ENCODE peak calls at places on chromosomes 16 and 17, in ten cellular contexts. P, M, F, X, Z, C, Q, I, W and E are unnamed samples.

GRCh38 chr16:89506791-89507191 is 1.4 kb upstream of the SPG7 start:
- DNase-seq in P (no peak), M (no peak), F (no peak), X (no peak), Z (no peak), C (no peak), Q (no peak), I (no peak), W (no peak), E (no peak)

GRCh38 chr17:17886747-17887146 is 50.0 kb upstream of the SREBF1 start:
- DNase-seq in P (no peak), M (no peak), F (no peak), X (no peak), Z (peak; percentile 62), C (no peak), Q (peak; percentile 10), I (no peak), W (no peak), E (no peak)

GRCh38 chr17:72580321-72581127 is 459.7 kb downstream of the SOX9 start:
- DNase-seq in P (no peak), M (no peak), F (no peak), X (peak; percentile 86), Z (no peak), C (peak; percentile 53), Q (no peak), I (no peak), W (no peak), E (no peak)

GRCh38 chr16:88739139-88739974 is 33.1 kb downstream of the CTU2 start:
- DNase-seq in P (no peak), M (no peak), F (no peak), X (no peak), Z (no peak), C (no peak), Q (no peak), I (no peak), W (no peak), E (no peak)

GRCh38 chr17:76996741-76997694 is 128.8 kb downstream of the MGAT5B start:
- DNase-seq in P (no peak), M (no peak), F (no peak), X (no peak), Z (no peak), C (no peak), Q (no peak), I (no peak), W (no peak), E (no peak)

GRCh38 chr17:49022391-49022941 is 25.3 kb downstream of the IGF2BP1 start:
- DNase-seq in P (peak; percentile 58), M (peak; percentile 34), F (no peak), X (peak; percentile 99), Z (no peak), C (no peak), Q (no peak), I (peak; percentile 59), W (no peak), E (no peak)

GRCh38 chr17:39688475-39688835 is 598 bp upstream of the PGAP3 start:
- DNase-seq in P (no peak), M (no peak), F (no peak), X (no peak), Z (no peak), C (no peak), Q (no peak), I (peak; percentile 13), W (no peak), E (no peak)

GRCh38 chr16:2205104-2205966 is at the start of gene MLST8:
- DNase-seq in P (peak; percentile 56), M (no peak), F (peak; percentile 71), X (peak; percentile 71), Z (peak; percentile 81), C (peak; percentile 83), Q (peak; percentile 81), I (peak; percentile 87), W (peak; percentile 88), E (peak; percentile 49)

GRCh38 chr16:3637371-3637923 is 17.0 kb upstream of the DNASE1 start:
- DNase-seq in P (no peak), M (no peak), F (no peak), X (peak; percentile 57), Z (no peak), C (peak; percentile 70), Q (no peak), I (no peak), W (no peak), E (no peak)

GRCh38 chr16:23296994-23297393 is 5.1 kb upstream of the SCNN1B start:
- DNase-seq in P (no peak), M (no peak), F (no peak), X (no peak), Z (no peak), C (peak; percentile 48), Q (no peak), I (no peak), W (no peak), E (no peak)

GRCh38 chr17:32206816-32207215 is 58.8 kb upstream of the RHBDL3 start:
- DNase-seq in P (peak; percentile 7), M (peak; percentile 45), F (no peak), X (no peak), Z (no peak), C (no peak), Q (peak; percentile 33), I (peak; percentile 45), W (peak; percentile 73), E (no peak)

GRCh38 chr17:58344047-58344790 is 7.8 kb downstream of the SUPT4H1 start:
- DNase-seq in P (no peak), M (no peak), F (no peak), X (no peak), Z (no peak), C (no peak), Q (no peak), I (no peak), W (no peak), E (no peak)

GRCh38 chr17:32755045-32755805 is 121.7 kb downstream of the MYO1D start:
- DNase-seq in P (peak; percentile 41), M (peak; percentile 41), F (no peak), X (no peak), Z (no peak), C (no peak), Q (peak; percentile 77), I (peak; percentile 78), W (peak; percentile 86), E (peak; percentile 56)

GRCh38 chr17:6279659-6280058 is 155.3 kb downstream of the AIPL1 start:
- DNase-seq in P (no peak), M (no peak), F (no peak), X (peak; percentile 49), Z (no peak), C (peak; percentile 60), Q (no peak), I (no peak), W (no peak), E (no peak)

GRCh38 chr17:41061969-41062368 is 2.1 kb upstream of the KRTAP2-3 start:
- DNase-seq in P (peak; percentile 75), M (peak; percentile 99), F (no peak), X (no peak), Z (no peak), C (no peak), Q (peak; percentile 89), I (peak; percentile 92), W (peak; percentile 47), E (peak; percentile 94)

GRCh38 chr17:58487589-58488427 is at the start of gene HSF5:
- DNase-seq in P (no peak), M (no peak), F (no peak), X (no peak), Z (no peak), C (no peak), Q (no peak), I (no peak), W (peak; percentile 3), E (no peak)

DNA sequence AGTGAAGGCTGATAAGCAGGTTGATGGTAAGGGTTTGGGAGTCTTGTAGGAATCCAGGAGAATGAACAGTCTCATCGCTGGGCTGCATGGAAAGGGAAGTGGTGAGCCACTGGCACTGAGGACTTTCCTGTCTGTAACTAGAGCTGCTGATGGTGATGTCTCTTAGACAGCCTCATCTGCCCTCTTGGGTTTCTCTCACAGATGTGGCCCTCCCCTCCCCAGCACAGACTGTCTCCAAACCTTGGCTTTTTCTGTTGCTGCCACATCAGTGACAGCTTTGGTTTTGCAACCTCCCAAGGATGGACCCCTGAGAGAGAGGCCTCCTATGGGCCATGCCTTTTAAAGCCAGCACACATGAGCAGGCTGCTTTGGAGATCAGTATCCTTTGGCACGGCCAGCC is 16.9 kb downstream of the PLCG2 start:
- DNase-seq in P (no peak), M (no peak), F (no peak), X (no peak), Z (no peak), C (no peak), Q (no peak), I (no peak), W (no peak), E (no peak)
- H3K4me3 ChIP-seq in P (no peak overlapping the region), M (no peak overlapping the region), F (no peak overlapping the region), X (no peak overlapping the region), Z (no peak overlapping the region), C (no peak overlapping the region), Q (no peak overlapping the region), I (no peak overlapping the region), W (no peak overlapping the region), E (no peak overlapping the region)

DNA sequence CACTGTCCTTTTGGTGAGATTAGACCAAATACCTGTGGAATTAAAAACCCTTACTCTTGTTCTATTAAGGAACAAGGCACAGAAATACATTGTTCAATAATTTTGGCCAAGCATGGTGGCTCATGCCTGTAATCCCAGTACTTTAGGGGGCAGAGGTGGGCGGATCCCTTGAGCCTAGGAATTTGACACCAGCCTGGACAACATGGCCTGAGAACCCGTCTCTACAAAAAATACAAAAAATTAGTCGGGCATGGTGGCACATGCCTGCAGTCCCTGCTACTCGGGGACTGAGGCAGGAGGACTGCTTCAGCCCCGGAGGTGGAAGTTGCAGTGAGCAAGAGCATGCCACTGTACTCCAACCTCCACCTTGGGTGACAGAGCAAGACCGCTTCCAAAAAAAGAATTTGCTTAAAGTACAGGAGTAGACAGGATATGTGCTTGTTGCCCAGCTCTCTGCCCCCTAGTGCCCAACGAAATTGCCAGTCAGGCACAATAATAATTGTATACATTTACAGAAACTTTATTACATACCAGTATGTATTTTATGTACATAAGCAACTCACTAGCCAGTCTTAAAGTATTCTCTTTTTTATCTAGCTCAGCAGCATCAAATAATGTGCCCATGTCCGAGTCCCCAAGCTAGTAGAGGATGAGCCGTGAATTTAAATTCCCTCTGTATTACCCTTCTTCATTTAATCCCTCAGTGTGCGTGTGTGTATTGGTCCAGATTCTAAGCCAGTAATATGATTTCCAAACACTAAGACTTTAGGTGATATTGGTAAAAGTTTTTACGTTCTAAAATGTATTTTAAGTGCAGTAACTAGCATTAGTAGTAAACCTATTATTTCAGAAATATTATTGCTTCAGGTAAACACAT is 1.4 kb downstream of the THUMPD1 start:
- DNase-seq in P (peak; percentile 3), M (no peak), F (no peak), X (no peak), Z (no peak), C (peak; percentile 33), Q (peak; percentile 12), I (peak; percentile 5), W (no peak), E (no peak)
- TF ChIP-seq CTCF in P (peak; percentile 55), M (peak; percentile 21), F (no peak), X (no peak), Z (no peak), C (peak; percentile 41), Q (peak; percentile 44), I (peak; percentile 51), W (peak; percentile 41), E (peak; percentile 40)

GRCh38 chr17:63641678-63642077 is 19.5 kb downstream of the MAP3K3 start:
- DNase-seq in P (no peak), M (no peak), F (no peak), X (no peak), Z (peak; percentile 29), C (peak; percentile 38), Q (no peak), I (no peak), W (no peak), E (no peak)
- H3K4me3 ChIP-seq in P (no peak overlapping the region), M (no peak overlapping the region), F (no peak overlapping the region), X (no peak overlapping the region), Z (no peak overlapping the region), C (no peak overlapping the region), Q (no peak overlapping the region), I (no peak overlapping the region), W (no peak overlapping the region), E (no peak overlapping the region)

GRCh38 chr17:28710948-28711722 is 553 bp downstream of the PROCA1 start:
- DNase-seq in P (peak; percentile 76), M (no peak), F (peak; percentile 84), X (peak; percentile 95), Z (peak; percentile 83), C (peak; percentile 95), Q (peak; percentile 82), I (peak; percentile 76), W (peak; percentile 90), E (no peak)
- TF ChIP-seq CTCF in P (no peak), M (no peak), F (no peak), X (no peak), Z (peak; percentile 28), C (no peak), Q (no peak), I (no peak), W (peak; percentile 24), E (no peak)